ENCODE peak calls at places on chromosomes 7 and 10, in six cellular contexts. One of them, this sample, is unnamed.

GRCh38 chr10:4372601-4373000 is 453.4 kb upstream of the AKR1E2 start:
- DNase-seq in activated naive CD8-positive, alpha-beta T cell treated with anti-CD3 and anti-CD28 coated beads, Interleukin-2, amount 50 U/mL, for 16 hours: no peak
- DNase-seq in body of pancreas: no peak
- DNase-seq in neuronal stem cell: no peak
- DNase-seq in activated naive CD4-positive, alpha-beta T cell: no peak
- DNase-seq in AG10803: peak
- DNase-seq in this sample: no peak

GRCh38 chr7:26675143-26675887 is 189.1 kb downstream of the SKAP2 start:
- DNase-seq in activated naive CD8-positive, alpha-beta T cell treated with anti-CD3 and anti-CD28 coated beads, Interleukin-2, amount 50 U/mL, for 16 hours: no peak
- DNase-seq in body of pancreas: no peak
- DNase-seq in neuronal stem cell: no peak
- DNase-seq in activated naive CD4-positive, alpha-beta T cell: no peak
- DNase-seq in AG10803: peak
- DNase-seq in this sample: no peak

GRCh38 chr7:30936650-30937245 is 25.1 kb downstream of the AQP1 start:
- DNase-seq in activated naive CD8-positive, alpha-beta T cell treated with anti-CD3 and anti-CD28 coated beads, Interleukin-2, amount 50 U/mL, for 16 hours: no peak
- DNase-seq in body of pancreas: no peak
- DNase-seq in neuronal stem cell: no peak
- DNase-seq in activated naive CD4-positive, alpha-beta T cell: no peak
- DNase-seq in AG10803: no peak
- DNase-seq in this sample: no peak

GRCh38 chr10:102776779-102777417 is 33.1 kb downstream of the WBP1L start:
- DNase-seq in activated naive CD8-positive, alpha-beta T cell treated with anti-CD3 and anti-CD28 coated beads, Interleukin-2, amount 50 U/mL, for 16 hours: no peak
- DNase-seq in body of pancreas: peak
- DNase-seq in neuronal stem cell: peak
- DNase-seq in activated naive CD4-positive, alpha-beta T cell: no peak
- DNase-seq in AG10803: peak
- DNase-seq in this sample: no peak

GRCh38 chr10:116000151-116000550 is 272.9 kb downstream of the GFRA1 start:
- DNase-seq in activated naive CD8-positive, alpha-beta T cell treated with anti-CD3 and anti-CD28 coated beads, Interleukin-2, amount 50 U/mL, for 16 hours: no peak
- DNase-seq in body of pancreas: no peak
- DNase-seq in neuronal stem cell: no peak
- DNase-seq in activated naive CD4-positive, alpha-beta T cell: no peak
- DNase-seq in AG10803: no peak
- DNase-seq in this sample: no peak

GRCh38 chr10:131310054-131310903 is 1.2 kb downstream of the TCERG1L start:
- DNase-seq in activated naive CD8-positive, alpha-beta T cell treated with anti-CD3 and anti-CD28 coated beads, Interleukin-2, amount 50 U/mL, for 16 hours: no peak
- DNase-seq in body of pancreas: no peak
- DNase-seq in neuronal stem cell: no peak
- DNase-seq in activated naive CD4-positive, alpha-beta T cell: no peak
- DNase-seq in AG10803: no peak
- DNase-seq in this sample: no peak

GRCh38 chr10:119162121-119162520 is 3.4 kb downstream of the SFXN4 start:
- DNase-seq in activated naive CD8-positive, alpha-beta T cell treated with anti-CD3 and anti-CD28 coated beads, Interleukin-2, amount 50 U/mL, for 16 hours: no peak
- DNase-seq in body of pancreas: no peak
- DNase-seq in neuronal stem cell: no peak
- DNase-seq in activated naive CD4-positive, alpha-beta T cell: no peak
- DNase-seq in AG10803: no peak
- DNase-seq in this sample: no peak

GRCh38 chr10:128604025-128604424 is 477.8 kb upstream of the MKI67 start:
- DNase-seq in activated naive CD8-positive, alpha-beta T cell treated with anti-CD3 and anti-CD28 coated beads, Interleukin-2, amount 50 U/mL, for 16 hours: no peak
- DNase-seq in body of pancreas: no peak
- DNase-seq in neuronal stem cell: no peak
- DNase-seq in activated naive CD4-positive, alpha-beta T cell: no peak
- DNase-seq in AG10803: no peak
- DNase-seq in this sample: no peak

GRCh38 chr10:78717200-78717599 is 351.6 kb upstream of the ZMIZ1 start:
- DNase-seq in activated naive CD8-positive, alpha-beta T cell treated with anti-CD3 and anti-CD28 coated beads, Interleukin-2, amount 50 U/mL, for 16 hours: no peak
- DNase-seq in body of pancreas: peak
- DNase-seq in neuronal stem cell: no peak
- DNase-seq in activated naive CD4-positive, alpha-beta T cell: no peak
- DNase-seq in AG10803: peak
- DNase-seq in this sample: no peak

GRCh38 chr7:88395720-88396119 is 89.0 kb upstream of the STEAP4 start:
- DNase-seq in activated naive CD8-positive, alpha-beta T cell treated with anti-CD3 and anti-CD28 coated beads, Interleukin-2, amount 50 U/mL, for 16 hours: no peak
- DNase-seq in body of pancreas: no peak
- DNase-seq in neuronal stem cell: no peak
- DNase-seq in activated naive CD4-positive, alpha-beta T cell: no peak
- DNase-seq in AG10803: no peak
- DNase-seq in this sample: no peak

GRCh38 chr10:53836638-53837037 is 964.4 kb downstream of the PCDH15 start:
- DNase-seq in activated naive CD8-positive, alpha-beta T cell treated with anti-CD3 and anti-CD28 coated beads, Interleukin-2, amount 50 U/mL, for 16 hours: no peak
- DNase-seq in body of pancreas: no peak
- DNase-seq in neuronal stem cell: no peak
- DNase-seq in activated naive CD4-positive, alpha-beta T cell: no peak
- DNase-seq in AG10803: no peak
- DNase-seq in this sample: no peak

GRCh38 chr7:136359333-136359903 is 382.3 kb upstream of the MTPN start:
- DNase-seq in activated naive CD8-positive, alpha-beta T cell treated with anti-CD3 and anti-CD28 coated beads, Interleukin-2, amount 50 U/mL, for 16 hours: no peak
- DNase-seq in body of pancreas: no peak
- DNase-seq in neuronal stem cell: no peak
- DNase-seq in activated naive CD4-positive, alpha-beta T cell: no peak
- DNase-seq in AG10803: no peak
- DNase-seq in this sample: no peak

GRCh38 chr10:17175551-17175950 is 25.9 kb downstream of the TRDMT1 start:
- DNase-seq in activated naive CD8-positive, alpha-beta T cell treated with anti-CD3 and anti-CD28 coated beads, Interleukin-2, amount 50 U/mL, for 16 hours: no peak
- DNase-seq in body of pancreas: no peak
- DNase-seq in neuronal stem cell: no peak
- DNase-seq in activated naive CD4-positive, alpha-beta T cell: no peak
- DNase-seq in AG10803: peak
- DNase-seq in this sample: no peak

GRCh38 chr7:101362334-101363195 is at the start of gene COL26A1:
- DNase-seq in activated naive CD8-positive, alpha-beta T cell treated with anti-CD3 and anti-CD28 coated beads, Interleukin-2, amount 50 U/mL, for 16 hours: no peak
- DNase-seq in body of pancreas: peak
- DNase-seq in neuronal stem cell: peak
- DNase-seq in activated naive CD4-positive, alpha-beta T cell: no peak
- DNase-seq in AG10803: no peak
- DNase-seq in this sample: no peak

GRCh38 chr10:43026039-43026973 is 50.6 kb upstream of the RET start:
- DNase-seq in activated naive CD8-positive, alpha-beta T cell treated with anti-CD3 and anti-CD28 coated beads, Interleukin-2, amount 50 U/mL, for 16 hours: no peak
- DNase-seq in body of pancreas: no peak
- DNase-seq in neuronal stem cell: no peak
- DNase-seq in activated naive CD4-positive, alpha-beta T cell: no peak
- DNase-seq in AG10803: no peak
- DNase-seq in this sample: no peak

GRCh38 chr10:11845113-11845512 is 22.0 kb downstream of the PROSER2 start:
- DNase-seq in activated naive CD8-positive, alpha-beta T cell treated with anti-CD3 and anti-CD28 coated beads, Interleukin-2, amount 50 U/mL, for 16 hours: no peak
- DNase-seq in body of pancreas: no peak
- DNase-seq in neuronal stem cell: no peak
- DNase-seq in activated naive CD4-positive, alpha-beta T cell: no peak
- DNase-seq in AG10803: no peak
- DNase-seq in this sample: no peak